ENCODE peak calls at places on chromosomes 12 and 14, in eight cellular contexts. G is GM23248; N is H9; C is neural progenitor cell; Q is upper lobe of right lung; M is left ventricle myocardium inferior; F is CD8-positive, alpha-beta T cell; E is uterus. H is an unnamed sample. For H3K4me1, the result is how much of the 10 kb centered on the place peaks cover.

GRCh38 chr12:71295913-71296312 is 138.1 kb upstream of the TSPAN8 start:
- DNase-seq in G (no peak), N (no peak), C (no peak), Q (no peak), M (no peak), F (no peak), E (no peak), H (no peak)

GRCh38 chr14:68391292-68392014 is 401.4 kb downstream of the ZFP36L1 start:
- DNase-seq in G (peak), N (no peak), C (no peak), Q (no peak), M (no peak), F (no peak), E (peak), H (no peak)

GRCh38 chr12:13661005-13661887 is 320.2 kb downstream of the GRIN2B start:
- DNase-seq in G (peak), N (peak), C (peak), Q (no peak), M (no peak), F (no peak), E (peak), H (peak)

GRCh38 chr14:91754185-91754584 is 22.3 kb upstream of the CATSPERB start:
- DNase-seq in G (no peak), N (no peak), C (no peak), Q (no peak), M (no peak), F (no peak), E (no peak), H (no peak)

GRCh38 chr12:85741051-85741450 is 95.2 kb downstream of the RASSF9 start:
- DNase-seq in G (no peak), N (no peak), C (no peak), Q (no peak), M (no peak), F (no peak), E (no peak), H (no peak)

GRCh38 chr12:103877934-103878510 is 37.0 kb upstream of the NT5DC3 start:
- DNase-seq in G (peak), N (peak), C (peak), Q (no peak), M (no peak), F (peak), E (no peak), H (no peak)

GRCh38 chr12:91189526-91189925 is 6.9 kb upstream of the DCN start:
- DNase-seq in G (peak), N (no peak), C (no peak), Q (no peak), M (no peak), F (no peak), E (no peak), H (no peak)

GRCh38 chr12:107400686-107401447 is 284.7 kb upstream of the PWP1 start:
- DNase-seq in G (peak), N (no peak), C (no peak), Q (no peak), M (no peak), F (peak), E (no peak), H (no peak)

GRCh38 chr12:43098766-43099550 is 453.0 kb downstream of the ADAMTS20 start:
- DNase-seq in G (peak), N (no peak), C (no peak), Q (no peak), M (no peak), F (no peak), E (no peak), H (no peak)

GRCh38 chr12:130362060-130362459 is 24.4 kb downstream of the PIWIL1 start:
- DNase-seq in G (no peak), N (no peak), C (no peak), Q (no peak), M (no peak), F (no peak), E (no peak), H (no peak)

GRCh38 chr12:131620946-131621681 is 89.8 kb upstream of the SFSWAP start:
- DNase-seq in G (no peak), N (no peak), C (no peak), Q (no peak), M (no peak), F (no peak), E (no peak), H (no peak)

GRCh38 chr12:64598831-64599230 is 11.5 kb upstream of the RASSF3 start:
- DNase-seq in G (no peak), N (no peak), C (no peak), Q (no peak), M (no peak), F (no peak), E (no peak), H (no peak)

GRCh38 chr14:51870620-51871019 is 10.2 kb downstream of the GNG2 start:
- DNase-seq in G (no peak), N (no peak), C (no peak), Q (no peak), M (no peak), F (no peak), E (no peak), H (no peak)

GRCh38 chr14:51865953-51866747 is 5.7 kb downstream of the GNG2 start:
- DNase-seq in G (no peak), N (no peak), C (no peak), Q (no peak), M (no peak), F (no peak), E (no peak), H (no peak)

GRCh38 chr14:51869426-51870113 is 9.2 kb downstream of the GNG2 start:
- DNase-seq in G (no peak), N (no peak), C (no peak), Q (no peak), M (no peak), F (peak), E (no peak), H (no peak)

GRCh38 chr14:51868405-51868804 is 8.0 kb downstream of the GNG2 start:
- DNase-seq in G (no peak), N (no peak), C (no peak), Q (no peak), M (no peak), F (no peak), E (no peak), H (no peak)

GRCh38 chr14:51867753-51868152 is 7.3 kb downstream of the GNG2 start:
- DNase-seq in G (no peak), N (no peak), C (no peak), Q (no peak), M (no peak), F (no peak), E (no peak), H (no peak)
- H3K4me1 ChIP-seq in G (under half), N (under half), C (under half), Q (under half), M (under half), F (half or more), E (under half), H (under half)

DNA sequence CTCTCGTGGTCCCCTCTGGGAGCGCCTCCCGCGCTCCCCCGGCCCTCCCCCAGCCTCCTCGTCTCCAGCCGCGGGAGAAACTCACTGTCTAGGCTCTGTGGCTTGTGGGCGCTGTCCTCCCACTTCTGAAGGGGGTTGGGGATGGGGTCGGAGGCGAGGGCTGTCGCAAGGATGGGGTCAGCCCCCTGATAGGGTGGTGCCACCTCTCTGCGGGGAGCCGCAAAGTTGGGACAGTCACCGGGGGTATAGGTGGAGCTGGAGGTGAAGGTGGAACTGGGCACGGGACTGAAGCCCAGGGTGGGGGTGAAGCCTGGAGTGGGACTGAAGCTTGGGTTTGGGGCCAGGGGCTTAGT is 12.2 kb downstream of the TNFRSF1A start:
- DNase-seq in G (no peak), N (no peak), C (no peak), Q (no peak), M (no peak), F (no peak), E (no peak), H (no peak)
- H3K4me1 ChIP-seq in G (under half), N (under half), C (under half), Q (half or more), M (half or more), F (half or more), E (under half), H (under half)

GRCh38 chr14:29494312-29494711 is 433.3 kb downstream of the PRKD1 start:
- DNase-seq in G (no peak), N (no peak), C (no peak), Q (no peak), M (no peak), F (no peak), E (no peak), H (no peak)
- H3K4me1 ChIP-seq in G (under half), N (under half), C (under half), Q (under half), M (under half), F (under half), E (under half), H (under half)

DNA sequence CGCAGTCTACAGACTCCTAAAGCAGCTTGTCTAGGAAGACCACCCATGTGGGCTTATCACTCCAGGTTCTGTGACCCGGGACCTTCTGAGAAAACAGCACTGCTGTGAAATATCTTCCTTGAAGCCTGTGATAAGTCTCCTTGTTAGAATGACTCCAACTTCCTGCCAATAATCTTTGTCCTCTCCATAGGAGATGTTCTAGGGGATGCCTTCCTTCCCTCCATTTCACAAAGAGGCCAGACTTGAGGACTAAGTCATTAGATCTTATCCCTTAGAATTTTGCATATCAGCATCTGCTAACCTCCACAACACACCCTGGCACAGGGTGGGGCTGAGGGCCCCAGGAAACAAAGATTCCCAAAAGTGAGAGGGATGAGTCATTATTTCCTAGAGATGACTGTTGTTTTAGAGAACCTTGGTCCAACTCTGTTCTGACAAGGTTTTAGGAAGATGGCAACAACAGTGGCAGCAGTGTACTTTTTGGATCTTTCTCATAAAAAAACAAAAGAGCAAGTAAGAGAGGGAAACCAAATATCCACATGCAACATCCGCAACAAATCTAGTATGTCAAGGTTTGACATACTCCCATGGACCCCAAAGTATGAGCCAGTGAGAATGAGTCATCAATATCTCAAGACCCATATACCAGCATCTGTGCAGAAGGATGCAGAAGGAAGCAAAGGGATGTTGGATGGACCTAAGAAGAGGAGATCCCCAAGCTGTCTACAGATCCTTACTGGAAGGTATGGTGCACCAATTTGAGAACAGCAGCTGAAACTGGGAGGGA is 6.0 kb downstream of the LTB4R start:
- DNase-seq in G (peak), N (no peak), C (no peak), Q (no peak), M (no peak), F (no peak), E (no peak), H (no peak)
- H3K4me1 ChIP-seq in G (under half), N (under half), C (under half), Q (under half), M (half or more), F (under half), E (under half), H (under half)

DNA sequence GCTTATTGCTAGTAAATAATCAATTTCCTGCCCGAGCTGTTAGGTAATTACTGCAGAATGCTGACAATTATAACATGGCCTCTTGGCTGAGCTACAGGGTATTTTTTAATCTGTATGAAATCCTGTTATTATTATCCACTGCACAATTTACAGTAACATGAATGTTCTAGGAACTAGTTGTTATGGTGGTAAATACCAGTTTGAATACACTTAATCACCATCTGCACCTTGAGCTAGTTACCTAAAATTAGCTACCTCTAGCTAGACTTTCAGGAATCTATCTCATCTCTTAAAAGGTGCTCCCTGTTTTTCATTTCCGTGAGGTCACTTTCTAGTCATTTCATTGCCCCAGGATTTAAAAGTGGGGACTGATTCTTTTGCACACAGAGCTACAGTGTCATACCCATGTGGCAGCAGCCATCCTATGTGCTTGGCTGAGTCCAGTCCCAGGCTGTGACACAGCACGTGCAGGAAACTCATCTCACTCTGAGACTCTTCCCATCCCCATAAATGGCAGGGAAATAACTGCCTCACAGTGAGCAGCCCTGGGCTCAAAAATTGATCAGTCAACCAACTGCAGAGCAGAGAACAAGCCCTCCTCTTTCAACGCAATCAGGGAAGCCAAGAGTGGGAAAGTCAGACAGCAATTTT is 37.6 kb downstream of the DCP1B start:
- DNase-seq in G (no peak), N (no peak), C (no peak), Q (no peak), M (no peak), F (no peak), E (no peak), H (no peak)
- H3K4me1 ChIP-seq in G (under half), N (under half), C (under half), Q (under half), M (under half), F (under half), E (under half), H (under half)

GRCh38 chr12:47318963-47319362 is 239.2 kb upstream of the AMIGO2 start:
- DNase-seq in G (no peak), N (no peak), C (no peak), Q (no peak), M (no peak), F (peak), E (no peak), H (no peak)

GRCh38 chr12:47319746-47320145 is 240.0 kb upstream of the AMIGO2 start:
- DNase-seq in G (no peak), N (no peak), C (no peak), Q (no peak), M (no peak), F (no peak), E (no peak), H (no peak)

GRCh38 chr12:47321436-47321835 is 241.7 kb upstream of the AMIGO2 start:
- DNase-seq in G (no peak), N (no peak), C (no peak), Q (no peak), M (no peak), F (no peak), E (no peak), H (no peak)

GRCh38 chr12:47316609-47317049 is 236.9 kb upstream of the AMIGO2 start:
- DNase-seq in G (no peak), N (no peak), C (no peak), Q (no peak), M (no peak), F (no peak), E (no peak), H (no peak)

DNA sequence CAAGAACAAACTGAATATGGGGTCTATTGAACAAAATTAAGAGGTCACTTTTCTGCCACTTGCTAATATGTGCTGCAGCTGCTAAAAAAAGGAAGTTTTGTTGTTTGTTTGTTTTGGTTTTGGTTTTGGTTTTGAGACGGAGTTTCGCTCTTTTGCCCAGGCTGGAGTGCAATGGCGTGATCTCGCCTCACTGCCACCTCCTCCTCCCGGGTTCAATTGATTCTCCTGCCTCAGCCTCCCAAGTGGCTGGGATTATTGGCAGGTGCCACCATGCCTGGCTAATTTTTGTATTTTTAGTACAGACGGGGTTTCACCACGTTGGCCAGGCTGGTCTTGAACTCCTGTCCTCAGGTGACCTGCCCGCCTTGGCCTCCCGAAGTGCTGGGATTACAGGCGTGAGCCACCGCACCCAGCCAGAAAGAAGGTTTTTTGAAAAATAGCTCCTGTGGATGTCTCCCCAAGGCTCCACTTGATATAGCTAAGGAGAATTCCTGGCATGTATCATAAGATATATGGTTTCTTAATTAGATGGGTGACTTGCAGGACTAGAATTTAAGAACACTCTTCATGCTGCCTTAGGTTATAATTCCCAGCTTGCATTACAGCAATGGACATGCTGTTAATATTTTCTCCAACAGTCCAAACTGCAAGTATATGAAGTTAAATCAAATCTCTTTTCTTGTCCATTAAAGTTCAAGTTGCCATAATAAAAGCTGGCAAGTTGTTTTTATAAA is 237.6 kb upstream of the AMIGO2 start:
- DNase-seq in G (peak), N (no peak), C (no peak), Q (no peak), M (no peak), F (no peak), E (no peak), H (no peak)
- H3K4me1 ChIP-seq in G (under half), N (under half), C (under half), Q (under half), M (under half), F (under half), E (under half), H (under half)